ENCODE peak calls at places on chromosomes 3 and 15, in four cellular contexts. N is mesenchymal stem cell, R is tibial nerve, P is A673. H is an unnamed sample.

GRCh38 chr3:187188931-187189330 is 8.4 kb upstream of the RTP1 start:
- DNase-seq in R (no peak), N (peak; percentile 18), P (no peak), H (no peak)

GRCh38 chr3:50089603-50089945 is 855 bp downstream of the RBM5 start:
- DNase-seq in N (peak; percentile 53), P (no peak), R (peak; percentile 17), H (no peak)

GRCh38 chr3:146503459-146504202 is 34.3 kb upstream of the PLSCR2 start:
- DNase-seq in P (peak; percentile 80), N (peak; percentile 94), R (no peak), H (peak; percentile 34)

GRCh38 chr3:128882709-128883108 is 3.3 kb downstream of the ACAD9 start:
- DNase-seq in P (no peak), N (no peak), R (no peak), H (no peak)

GRCh38 chr15:66882251-66883020 is 180.4 kb downstream of the SMAD6 start:
- DNase-seq in P (no peak), R (peak; percentile 3), N (peak; percentile 72), H (no peak)

GRCh38 chr3:181955566-181955965 is 243.8 kb downstream of the SOX2 start:
- DNase-seq in N (no peak), R (no peak), P (no peak), H (no peak)

GRCh38 chr3:189773056-189773455 is 141.9 kb downstream of the TP63 start:
- DNase-seq in N (peak; percentile 84), P (peak; percentile 65), R (no peak), H (no peak)

GRCh38 chr3:125116311-125117069 is 60.7 kb upstream of the HEG1 start:
- DNase-seq in P (no peak), R (no peak), N (no peak), H (no peak)

GRCh38 chr3:101229681-101230080 is 90.7 kb downstream of the IMPG2 start:
- DNase-seq in N (no peak), P (peak; percentile 32), R (no peak), H (no peak)

GRCh38 chr3:17231537-17232261 is 346.9 kb downstream of the PLCL2 start:
- DNase-seq in R (no peak), P (no peak), N (no peak), H (no peak)

GRCh38 chr3:13718000-13718399 is 161.9 kb downstream of the WNT7A start:
- DNase-seq in N (no peak), P (no peak), R (no peak), H (no peak)

GRCh38 chr3:160676547-160677303 is at the start of gene ARL14:
- DNase-seq in R (no peak), N (peak; percentile 37), P (no peak), H (no peak)

GRCh38 chr3:184129012-184129411 is 6.1 kb upstream of the EIF2B5 start:
- DNase-seq in N (peak; percentile 45), P (peak; percentile 55), R (no peak), H (no peak)

GRCh38 chr3:63656791-63657190 is 4.3 kb downstream of the SNTN start:
- DNase-seq in P (no peak), R (no peak), N (no peak), H (no peak)

GRCh38 chr3:137992592-137992991 is 17.4 kb upstream of the CLDN18 start:
- DNase-seq in R (no peak), P (no peak), N (no peak), H (no peak)

GRCh38 chr3:53994986-53995385 is 103.3 kb upstream of the SELENOK start:
- DNase-seq in R (no peak), P (no peak), N (no peak), H (no peak)

GRCh38 chr15:39641187-39641889 is 60.5 kb downstream of the THBS1 start:
- DNase-seq in R (no peak), P (peak; percentile 11), N (peak; percentile 22), H (no peak)

GRCh38 chr3:23607184-23607847 is 198.4 kb upstream of the UBE2E1 start:
- DNase-seq in P (no peak), N (peak; percentile 19), R (no peak), H (no peak)

GRCh38 chr15:88385078-88385700 is 82.0 kb downstream of the MRPL46 start:
- DNase-seq in P (no peak), N (no peak), R (no peak), H (no peak)

GRCh38 chr3:165624761-165625160 is 212.5 kb downstream of the BCHE start:
- DNase-seq in R (no peak), P (peak; percentile 13), N (peak; percentile 25), H (no peak)

GRCh38 chr3:65953881-65954733 is 84.6 kb downstream of the MAGI1 start:
- DNase-seq in N (no peak), R (no peak), P (peak; percentile 61), H (peak; percentile 59)

GRCh38 chr3:141846050-141846433 is 30.4 kb upstream of the ATP1B3 start:
- DNase-seq in R (no peak), N (no peak), P (no peak), H (no peak)

GRCh38 chr15:91678003-91678402 is 175.5 kb upstream of the SLCO3A1 start:
- DNase-seq in P (no peak), N (no peak), R (no peak), H (no peak)

GRCh38 chr3:52244061-52244628 is 1.4 kb upstream of the PPM1M start:
- DNase-seq in R (no peak), P (peak; percentile 12), N (peak; percentile 59), H (no peak)

GRCh38 chr3:174132421-174133042 is 726.6 kb upstream of the NAALADL2 start:
- DNase-seq in N (peak; percentile 8), P (no peak), R (no peak), H (peak; percentile 25)

GRCh38 chr15:77417642-77418041 is 2.3 kb downstream of the PEAK1 start:
- DNase-seq in R (no peak), N (no peak), P (no peak), H (no peak)

GRCh38 chr15:61115241-61115640 is 113.9 kb downstream of the RORA start:
- DNase-seq in N (no peak), R (no peak), P (no peak), H (no peak)

GRCh38 chr3:11423868-11424267 is 151.7 kb downstream of the ATG7 start:
- DNase-seq in R (no peak), N (no peak), P (no peak), H (no peak)

GRCh38 chr3:43477600-43477999 is 144.2 kb downstream of the ANO10 start:
- DNase-seq in R (no peak), N (no peak), P (no peak), H (no peak)

GRCh38 chr15:93488157-93488803 is 399.3 kb upstream of the RGMA start:
- DNase-seq in N (no peak), R (no peak), P (no peak), H (no peak)

GRCh38 chr3:72111265-72111972 is 326.5 kb upstream of the PROK2 start:
- DNase-seq in P (no peak), N (no peak), R (no peak), H (no peak)

GRCh38 chr3:4107430-4107829 is 195.7 kb upstream of the SETMAR start:
- DNase-seq in P (no peak), N (no peak), R (no peak), H (no peak)

GRCh38 chr3:195096053-195096452 is 174.9 kb downstream of the XXYLT1 start:
- DNase-seq in P (no peak), N (no peak), R (no peak), H (no peak)

GRCh38 chr3:46297658-46298423 is 55.6 kb downstream of the CCR3 start:
- DNase-seq in R (no peak), N (no peak), P (no peak), H (no peak)

GRCh38 chr3:46299608-46300460 is 54.1 kb upstream of the CCR2 start:
- DNase-seq in P (no peak), R (no peak), N (no peak), H (no peak)

GRCh38 chr3:46300461-46300789 is 53.5 kb upstream of the CCR2 start:
- DNase-seq in R (no peak), N (no peak), P (no peak), H (no peak)

GRCh38 chr3:46298871-46299607 is 54.9 kb upstream of the CCR2 start:
- DNase-seq in R (no peak), P (no peak), N (no peak), H (no peak)

GRCh38 chr3:46301122-46301835 is 52.6 kb upstream of the CCR2 start:
- DNase-seq in P (no peak), R (no peak), N (no peak), H (no peak)
- H3K4me1 ChIP-seq in P (no peaks in the 10 kb centered on the region), R (peaks cover 3% of the 10 kb centered on the region), N (no peaks in the 10 kb centered on the region), H (peaks cover 12% of the 10 kb centered on the region)

GRCh38 chr3:171838218-171838720 is 4.9 kb upstream of the TMEM212 start:
- DNase-seq in P (no peak), N (peak; percentile 88), R (peak; percentile 71), H (no peak)
- H3K4me1 ChIP-seq in P (no peaks in the 10 kb centered on the region), N (peaks cover 2% of the 10 kb centered on the region), R (peaks cover 47% of the 10 kb centered on the region), H (peaks cover 23% of the 10 kb centered on the region)

DNA sequence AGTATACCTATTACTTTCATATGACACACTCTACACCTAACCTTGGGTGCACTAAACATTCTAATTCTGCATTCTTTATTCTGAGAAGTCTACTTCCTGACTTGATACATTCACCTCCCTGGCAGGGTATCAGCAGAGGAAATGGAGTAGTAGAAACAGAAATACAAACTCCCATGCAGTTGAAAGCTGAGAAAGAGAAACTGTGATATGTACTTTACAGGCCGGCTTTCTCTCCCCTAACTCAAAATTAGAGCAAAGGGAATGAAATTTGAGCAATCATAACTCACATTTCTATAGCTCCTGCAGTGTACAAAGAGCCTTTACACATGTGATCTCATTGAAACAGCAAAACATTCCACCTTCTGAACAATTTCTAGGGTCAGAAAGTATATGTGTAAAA is 135.5 kb upstream of the COL8A1 start:
- DNase-seq in R (no peak), N (no peak), P (no peak), H (no peak)
- H3K4me1 ChIP-seq in R (peaks cover 44% of the 10 kb centered on the region), N (peaks cover 13% of the 10 kb centered on the region), P (peaks cover 14% of the 10 kb centered on the region), H (peaks cover 6% of the 10 kb centered on the region)

GRCh38 chr15:90227336-90227735 is 6.4 kb downstream of the CIB1 start:
- DNase-seq in N (no peak), P (no peak), R (no peak), H (no peak)

GRCh38 chr15:90225504-90226234 is 8.1 kb downstream of the CIB1 start:
- DNase-seq in N (no peak), R (no peak), P (no peak), H (no peak)

GRCh38 chr15:90230071-90230494 is 3.7 kb downstream of the CIB1 start:
- DNase-seq in N (no peak), R (no peak), P (no peak), H (no peak)

GRCh38 chr15:90228960-90229359 is 4.8 kb downstream of the CIB1 start:
- DNase-seq in N (no peak), R (no peak), P (no peak), H (no peak)

DNA sequence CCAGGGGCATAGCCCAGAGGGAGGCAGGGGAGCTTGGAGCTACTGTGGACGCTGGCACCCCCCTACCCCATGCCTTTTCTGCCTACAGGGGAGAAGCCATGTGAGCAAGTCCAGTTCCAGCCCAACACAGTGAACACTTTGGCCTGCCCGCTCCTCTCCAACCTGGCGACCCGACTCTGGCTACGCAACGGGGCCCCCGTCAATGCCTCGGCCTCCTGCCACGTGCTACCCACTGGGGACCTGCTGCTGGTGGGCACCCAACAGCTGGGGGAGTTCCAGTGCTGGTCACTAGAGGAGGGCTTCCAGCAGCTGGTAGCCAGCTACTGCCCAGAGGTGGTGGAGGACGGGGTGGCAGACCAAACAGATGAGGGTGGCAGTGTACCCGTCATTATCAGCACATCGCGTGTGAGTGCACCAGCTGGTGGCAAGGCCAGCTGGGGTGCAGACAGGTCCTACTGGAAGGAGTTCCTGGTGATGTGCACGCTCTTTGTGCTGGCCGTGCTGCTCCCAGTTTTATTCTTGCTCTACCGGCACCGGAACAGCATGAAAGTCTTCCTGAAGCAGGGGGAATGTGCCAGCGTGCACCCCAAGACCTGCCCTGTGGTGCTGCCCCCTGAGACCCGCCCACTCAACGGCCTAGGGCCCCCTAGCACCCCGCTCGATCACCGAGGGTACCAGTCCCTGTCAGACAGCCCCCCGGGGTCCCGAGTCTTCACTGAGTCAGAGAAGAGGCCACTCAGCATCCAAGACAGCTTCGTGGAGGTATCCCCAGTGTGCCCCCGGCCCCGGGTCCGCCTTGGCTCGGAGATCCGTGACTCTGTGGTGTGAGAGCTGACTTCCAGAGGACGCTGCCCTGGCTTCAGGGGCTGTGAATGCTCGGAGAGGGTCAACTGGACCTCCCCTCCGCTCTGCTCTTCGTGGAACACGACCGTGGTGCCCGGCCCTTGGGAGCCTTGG is 5.6 kb downstream of the CIB1 start:
- DNase-seq in R (no peak), N (no peak), P (no peak), H (peak; percentile 75)
- H3K4me1 ChIP-seq in R (peaks cover 31% of the 10 kb centered on the region), N (peaks cover 15% of the 10 kb centered on the region), P (no peaks in the 10 kb centered on the region), H (peaks cover 47% of the 10 kb centered on the region)

H was measured in upper lobe of left lung.